ENCODE peak calls at places on chromosome 6, in nine cellular contexts. C is HEK293T, B is neural crest cell, O is lower lobe of right lung, Y is Right ventricle myocardium inferior, S is SK-MEL-5, K is NCI-H774, D is GOT3, P is fibroblast of pulmonary artery. I is an unnamed sample.

GRCh38 chr6:3319801-3320200 is 61.1 kb downstream of the PSMG4 start:
- DNase-seq in C (no peak), B (no peak), O (no peak), Y (no peak), S (no peak), K (no peak), D (no peak), P (no peak), I (no peak)

GRCh38 chr6:109800771-109801170 is 109.7 kb downstream of the FIG4 start:
- DNase-seq in C (no peak), B (no peak), O (no peak), Y (no peak), S (no peak), K (peak; percentile 68), D (no peak), P (no peak), I (no peak)

GRCh38 chr6:1890071-1890470 is 280.4 kb downstream of the FOXC1 start:
- DNase-seq in C (no peak), B (no peak), O (no peak), Y (no peak), S (no peak), K (no peak), D (no peak), P (peak; percentile 45), I (no peak)

GRCh38 chr6:9745476-9745875 is 669.4 kb downstream of the TFAP2A start:
- DNase-seq in C (no peak), B (no peak), O (no peak), Y (no peak), S (no peak), K (no peak), D (no peak), P (peak; percentile 7), I (no peak)

GRCh38 chr6:87241304-87241703 is 81.1 kb upstream of the SMIM8 start:
- DNase-seq in C (no peak), B (no peak), O (no peak), Y (no peak), S (peak; percentile 3), K (no peak), D (no peak), P (no peak), I (no peak)

GRCh38 chr6:85078071-85078470 is 313.7 kb upstream of the TBX18 start:
- DNase-seq in C (no peak), B (no peak), O (no peak), Y (no peak), S (no peak), K (no peak), D (no peak), P (peak; percentile 82), I (no peak)

GRCh38 chr6:34593741-34594140 is 37.6 kb upstream of the SPDEF start:
- DNase-seq in C (no peak), B (no peak), O (no peak), Y (no peak), S (no peak), K (no peak), D (no peak), P (no peak), I (no peak)

GRCh38 chr6:44851176-44851575 is 463.7 kb downstream of the CDC5L start:
- DNase-seq in C (no peak), B (no peak), O (no peak), Y (no peak), S (no peak), K (no peak), D (no peak), P (peak; percentile 65), I (no peak)

GRCh38 chr6:134813146-134813545 is 136.8 kb downstream of the ALDH8A1 start:
- DNase-seq in C (no peak), B (no peak), O (no peak), Y (no peak), S (no peak), K (no peak), D (no peak), P (peak; percentile 53), I (no peak)

GRCh38 chr6:136627191-136627590 is 77.0 kb upstream of the MAP7 start:
- DNase-seq in C (no peak), B (no peak), O (no peak), Y (no peak), S (no peak), K (no peak), D (no peak), P (no peak), I (no peak)

GRCh38 chr6:151772436-151772835 is 35.0 kb upstream of the ESR1 start:
- DNase-seq in C (no peak), B (no peak), O (no peak), Y (no peak), S (no peak), K (no peak), D (no peak), P (no peak), I (no peak)

GRCh38 chr6:132322398-132322797 is 78.9 kb downstream of the MOXD1 start:
- DNase-seq in C (no peak), B (no peak), O (no peak), Y (no peak), S (no peak), K (no peak), D (no peak), P (peak; percentile 51), I (no peak)

GRCh38 chr6:87333033-87333432 is 4.0 kb upstream of the GJB7 start:
- DNase-seq in C (no peak), B (no peak), O (no peak), Y (no peak), S (no peak), K (no peak), D (no peak), P (no peak), I (no peak)

GRCh38 chr6:25278557-25278913 is 639 bp upstream of the CARMIL1 start:
- DNase-seq in C (no peak), B (no peak), O (no peak), Y (no peak), S (no peak), K (no peak), D (no peak), P (no peak), I (no peak)

GRCh38 chr6:33981421-33981820 is 164.5 kb downstream of the GRM4 start:
- DNase-seq in C (no peak), B (no peak), O (no peak), Y (no peak), S (no peak), K (no peak), D (no peak), P (no peak), I (no peak)

GRCh38 chr6:17091122-17091521 is 10.7 kb upstream of the STMND1 start:
- DNase-seq in C (no peak), B (no peak), O (no peak), Y (no peak), S (peak; percentile 32), K (no peak), D (no peak), P (peak; percentile 33), I (no peak)